ENCODE peak calls at places on chromosomes 5 and 9, in ten cellular contexts. One of them, this sample, is unnamed.

GRCh38 chr9:123562844-123563346 is 206.9 kb downstream of the CRB2 start:
- DNase-seq in endodermal cell: no peak
- DNase-seq in HT1080: peak; percentile 86
- DNase-seq in A549: no peak
- DNase-seq in brain microvascular endothelial cell: peak; percentile 78
- DNase-seq in foreskin fibroblast: peak; percentile 88
- DNase-seq in NT2/D1: no peak
- DNase-seq in fibroblast of lung: peak; percentile 83
- DNase-seq in AML-193: peak; percentile 28
- DNase-seq in NCI-H82: no peak
- DNase-seq in this sample: no peak

GRCh38 chr5:56369333-56369947 is 136.3 kb upstream of the ANKRD55 start:
- DNase-seq in endodermal cell: no peak
- DNase-seq in HT1080: no peak
- DNase-seq in A549: no peak
- DNase-seq in brain microvascular endothelial cell: no peak
- DNase-seq in foreskin fibroblast: no peak
- DNase-seq in NT2/D1: no peak
- DNase-seq in fibroblast of lung: no peak
- DNase-seq in AML-193: no peak
- DNase-seq in NCI-H82: no peak
- DNase-seq in this sample: no peak

GRCh38 chr5:65262094-65262493 is 219.6 kb downstream of the ADAMTS6 start:
- DNase-seq in endodermal cell: no peak
- DNase-seq in HT1080: peak; percentile 2
- DNase-seq in A549: no peak
- DNase-seq in brain microvascular endothelial cell: peak; percentile 15
- DNase-seq in foreskin fibroblast: no peak
- DNase-seq in NT2/D1: no peak
- DNase-seq in fibroblast of lung: no peak
- DNase-seq in AML-193: no peak
- DNase-seq in NCI-H82: peak; percentile 0
- DNase-seq in this sample: no peak

GRCh38 chr5:126633552-126633951 is 32.8 kb downstream of the PHAX start:
- DNase-seq in endodermal cell: no peak
- DNase-seq in HT1080: no peak
- DNase-seq in A549: no peak
- DNase-seq in brain microvascular endothelial cell: no peak
- DNase-seq in foreskin fibroblast: no peak
- DNase-seq in NT2/D1: no peak
- DNase-seq in fibroblast of lung: no peak
- DNase-seq in AML-193: no peak
- DNase-seq in NCI-H82: no peak
- DNase-seq in this sample: no peak

GRCh38 chr9:95504053-95504963 is 12.5 kb downstream of the PTCH1 start:
- DNase-seq in endodermal cell: peak; percentile 86
- DNase-seq in HT1080: peak; percentile 17
- DNase-seq in A549: peak; percentile 59
- DNase-seq in brain microvascular endothelial cell: no peak
- DNase-seq in foreskin fibroblast: peak; percentile 80
- DNase-seq in NT2/D1: no peak
- DNase-seq in fibroblast of lung: peak; percentile 72
- DNase-seq in AML-193: peak; percentile 9
- DNase-seq in NCI-H82: peak; percentile 34
- DNase-seq in this sample: no peak

GRCh38 chr9:137300607-137301085 is 1.4 kb downstream of the NRARP start:
- DNase-seq in endodermal cell: peak; percentile 84
- DNase-seq in HT1080: no peak
- DNase-seq in A549: peak; percentile 73
- DNase-seq in brain microvascular endothelial cell: no peak
- DNase-seq in foreskin fibroblast: no peak
- DNase-seq in NT2/D1: no peak
- DNase-seq in fibroblast of lung: peak; percentile 63
- DNase-seq in AML-193: no peak
- DNase-seq in NCI-H82: peak; percentile 76
- DNase-seq in this sample: no peak

GRCh38 chr9:133331641-133332380 is 4.2 kb downstream of the SURF6 start:
- DNase-seq in endodermal cell: no peak
- DNase-seq in HT1080: no peak
- DNase-seq in A549: no peak
- DNase-seq in brain microvascular endothelial cell: no peak
- DNase-seq in foreskin fibroblast: no peak
- DNase-seq in NT2/D1: no peak
- DNase-seq in fibroblast of lung: no peak
- DNase-seq in AML-193: no peak
- DNase-seq in NCI-H82: no peak
- DNase-seq in this sample: no peak

GRCh38 chr5:107889387-107889786 is 218.7 kb upstream of the EFNA5 start:
- DNase-seq in endodermal cell: no peak
- DNase-seq in HT1080: no peak
- DNase-seq in A549: no peak
- DNase-seq in brain microvascular endothelial cell: no peak
- DNase-seq in foreskin fibroblast: no peak
- DNase-seq in NT2/D1: no peak
- DNase-seq in fibroblast of lung: no peak
- DNase-seq in AML-193: no peak
- DNase-seq in NCI-H82: no peak
- DNase-seq in this sample: no peak

GRCh38 chr5:43033845-43034590 is 6.1 kb downstream of the ANXA2R start:
- DNase-seq in endodermal cell: peak; percentile 80
- DNase-seq in HT1080: no peak
- DNase-seq in A549: no peak
- DNase-seq in brain microvascular endothelial cell: no peak
- DNase-seq in foreskin fibroblast: peak; percentile 47
- DNase-seq in NT2/D1: no peak
- DNase-seq in fibroblast of lung: peak; percentile 70
- DNase-seq in AML-193: no peak
- DNase-seq in NCI-H82: peak; percentile 7
- DNase-seq in this sample: no peak

GRCh38 chr5:149503006-149503405 is 48.2 kb downstream of the CSNK1A1 start:
- DNase-seq in endodermal cell: no peak
- DNase-seq in HT1080: no peak
- DNase-seq in A549: no peak
- DNase-seq in brain microvascular endothelial cell: no peak
- DNase-seq in foreskin fibroblast: no peak
- DNase-seq in NT2/D1: no peak
- DNase-seq in fibroblast of lung: no peak
- DNase-seq in AML-193: no peak
- DNase-seq in NCI-H82: no peak
- DNase-seq in this sample: no peak

GRCh38 chr9:98306384-98307145 is 51.1 kb upstream of the TBC1D2 start:
- DNase-seq in endodermal cell: no peak
- DNase-seq in HT1080: peak; percentile 15
- DNase-seq in A549: peak; percentile 30
- DNase-seq in brain microvascular endothelial cell: no peak
- DNase-seq in foreskin fibroblast: no peak
- DNase-seq in NT2/D1: no peak
- DNase-seq in fibroblast of lung: no peak
- DNase-seq in AML-193: no peak
- DNase-seq in NCI-H82: no peak
- DNase-seq in this sample: no peak

GRCh38 chr5:9928266-9928750 is 298.2 kb upstream of the TAS2R1 start:
- DNase-seq in endodermal cell: peak; percentile 85
- DNase-seq in HT1080: no peak
- DNase-seq in A549: no peak
- DNase-seq in brain microvascular endothelial cell: no peak
- DNase-seq in foreskin fibroblast: peak; percentile 9
- DNase-seq in NT2/D1: no peak
- DNase-seq in fibroblast of lung: no peak
- DNase-seq in AML-193: no peak
- DNase-seq in NCI-H82: no peak
- DNase-seq in this sample: no peak

GRCh38 chr9:72305102-72305546 is 59.9 kb downstream of the ZFAND5 start:
- DNase-seq in endodermal cell: peak; percentile 75
- DNase-seq in HT1080: peak; percentile 95
- DNase-seq in A549: peak; percentile 99
- DNase-seq in brain microvascular endothelial cell: peak; percentile 42
- DNase-seq in foreskin fibroblast: peak; percentile 56
- DNase-seq in NT2/D1: no peak
- DNase-seq in fibroblast of lung: peak; percentile 60
- DNase-seq in AML-193: peak; percentile 95
- DNase-seq in NCI-H82: peak; percentile 91
- DNase-seq in this sample: peak; percentile 54

GRCh38 chr9:85056203-85056572 is 386.7 kb downstream of the NTRK2 start:
- DNase-seq in endodermal cell: no peak
- DNase-seq in HT1080: no peak
- DNase-seq in A549: no peak
- DNase-seq in brain microvascular endothelial cell: no peak
- DNase-seq in foreskin fibroblast: no peak
- DNase-seq in NT2/D1: no peak
- DNase-seq in fibroblast of lung: no peak
- DNase-seq in AML-193: no peak
- DNase-seq in NCI-H82: no peak
- DNase-seq in this sample: no peak

GRCh38 chr5:125357660-125358059 is 611.2 kb upstream of the ZNF608 start:
- DNase-seq in endodermal cell: no peak
- DNase-seq in HT1080: peak; percentile 31
- DNase-seq in A549: no peak
- DNase-seq in brain microvascular endothelial cell: no peak
- DNase-seq in foreskin fibroblast: no peak
- DNase-seq in NT2/D1: no peak
- DNase-seq in fibroblast of lung: no peak
- DNase-seq in AML-193: no peak
- DNase-seq in NCI-H82: no peak
- DNase-seq in this sample: no peak

GRCh38 chr5:661891-662750 is 31.0 kb downstream of the TPPP start:
- DNase-seq in endodermal cell: no peak
- DNase-seq in HT1080: no peak
- DNase-seq in A549: no peak
- DNase-seq in brain microvascular endothelial cell: no peak
- DNase-seq in foreskin fibroblast: no peak
- DNase-seq in NT2/D1: no peak
- DNase-seq in fibroblast of lung: no peak
- DNase-seq in AML-193: no peak
- DNase-seq in NCI-H82: no peak
- DNase-seq in this sample: no peak

GRCh38 chr9:91746904-91747303 is 203.1 kb downstream of the ROR2 start:
- DNase-seq in endodermal cell: no peak
- DNase-seq in HT1080: peak; percentile 59
- DNase-seq in A549: no peak
- DNase-seq in brain microvascular endothelial cell: peak; percentile 60
- DNase-seq in foreskin fibroblast: peak; percentile 50
- DNase-seq in NT2/D1: no peak
- DNase-seq in fibroblast of lung: peak; percentile 66
- DNase-seq in AML-193: no peak
- DNase-seq in NCI-H82: no peak
- DNase-seq in this sample: no peak

GRCh38 chr5:41637424-41637823 is 127.0 kb upstream of the PLCXD3 start:
- DNase-seq in endodermal cell: peak; percentile 64
- DNase-seq in HT1080: no peak
- DNase-seq in A549: no peak
- DNase-seq in brain microvascular endothelial cell: no peak
- DNase-seq in foreskin fibroblast: no peak
- DNase-seq in NT2/D1: no peak
- DNase-seq in fibroblast of lung: no peak
- DNase-seq in AML-193: no peak
- DNase-seq in NCI-H82: no peak
- DNase-seq in this sample: no peak

GRCh38 chr5:146111409-146111808 is 6.0 kb upstream of the PLAC8L1 start:
- DNase-seq in endodermal cell: no peak
- DNase-seq in HT1080: no peak
- DNase-seq in A549: no peak
- DNase-seq in brain microvascular endothelial cell: no peak
- DNase-seq in foreskin fibroblast: no peak
- DNase-seq in NT2/D1: no peak
- DNase-seq in fibroblast of lung: no peak
- DNase-seq in AML-193: no peak
- DNase-seq in NCI-H82: no peak
- DNase-seq in this sample: no peak

GRCh38 chr9:35599763-35600604 is 5.1 kb upstream of the TESK1 start:
- DNase-seq in endodermal cell: peak; percentile 62
- DNase-seq in HT1080: no peak
- DNase-seq in A549: peak; percentile 24
- DNase-seq in brain microvascular endothelial cell: no peak
- DNase-seq in foreskin fibroblast: no peak
- DNase-seq in NT2/D1: no peak
- DNase-seq in fibroblast of lung: no peak
- DNase-seq in AML-193: peak; percentile 32
- DNase-seq in NCI-H82: peak; percentile 4
- DNase-seq in this sample: no peak

GRCh38 chr5:161544350-161544765 is 2.2 kb downstream of the GABRB2 start:
- DNase-seq in endodermal cell: peak; percentile 82
- DNase-seq in HT1080: peak; percentile 27
- DNase-seq in A549: peak; percentile 55
- DNase-seq in brain microvascular endothelial cell: peak; percentile 3
- DNase-seq in foreskin fibroblast: peak; percentile 5
- DNase-seq in NT2/D1: no peak
- DNase-seq in fibroblast of lung: peak; percentile 32
- DNase-seq in AML-193: peak; percentile 51
- DNase-seq in NCI-H82: peak; percentile 69
- DNase-seq in this sample: no peak

GRCh38 chr5:83957188-83957587 is 236.5 kb upstream of the HAPLN1 start:
- DNase-seq in endodermal cell: no peak
- DNase-seq in HT1080: peak; percentile 56
- DNase-seq in A549: no peak
- DNase-seq in brain microvascular endothelial cell: peak; percentile 6
- DNase-seq in foreskin fibroblast: no peak
- DNase-seq in NT2/D1: no peak
- DNase-seq in fibroblast of lung: no peak
- DNase-seq in AML-193: no peak
- DNase-seq in NCI-H82: no peak
- DNase-seq in this sample: no peak

GRCh38 chr5:154648706-154649105 is 106.5 kb upstream of the LARP1 start:
- DNase-seq in endodermal cell: no peak
- DNase-seq in HT1080: no peak
- DNase-seq in A549: no peak
- DNase-seq in brain microvascular endothelial cell: no peak
- DNase-seq in foreskin fibroblast: peak; percentile 58
- DNase-seq in NT2/D1: no peak
- DNase-seq in fibroblast of lung: peak; percentile 50
- DNase-seq in AML-193: peak; percentile 34
- DNase-seq in NCI-H82: no peak
- DNase-seq in this sample: no peak

GRCh38 chr5:80055491-80056170 is 20.5 kb downstream of the THBS4 start:
- DNase-seq in endodermal cell: peak; percentile 75
- DNase-seq in HT1080: no peak
- DNase-seq in A549: no peak
- DNase-seq in brain microvascular endothelial cell: no peak
- DNase-seq in foreskin fibroblast: no peak
- DNase-seq in NT2/D1: no peak
- DNase-seq in fibroblast of lung: no peak
- DNase-seq in AML-193: no peak
- DNase-seq in NCI-H82: no peak
- DNase-seq in this sample: peak; percentile 16

GRCh38 chr5:159746707-159747106 is 169.6 kb upstream of the ADRA1B start:
- DNase-seq in endodermal cell: no peak
- DNase-seq in HT1080: no peak
- DNase-seq in A549: no peak
- DNase-seq in brain microvascular endothelial cell: no peak
- DNase-seq in foreskin fibroblast: no peak
- DNase-seq in NT2/D1: no peak
- DNase-seq in fibroblast of lung: no peak
- DNase-seq in AML-193: no peak
- DNase-seq in NCI-H82: no peak
- DNase-seq in this sample: no peak

GRCh38 chr9:106728860-106729259 is 134.1 kb upstream of the ZNF462 start:
- DNase-seq in endodermal cell: no peak
- DNase-seq in HT1080: no peak
- DNase-seq in A549: no peak
- DNase-seq in brain microvascular endothelial cell: no peak
- DNase-seq in foreskin fibroblast: no peak
- DNase-seq in NT2/D1: no peak
- DNase-seq in fibroblast of lung: no peak
- DNase-seq in AML-193: no peak
- DNase-seq in NCI-H82: no peak
- DNase-seq in this sample: no peak

This sample was measured in iPS DF 6.9.